ENCODE peak calls at places on chromosomes 16 and 17, in five cellular contexts. One of them, this sample, is unnamed. For H3K4me1, the result is how much of the 10 kb centered on the place peaks cover.

GRCh38 chr17:60361889-60362288 is 30.0 kb downstream of the USP32 start:
- DNase-seq in psoas muscle: no peak
- DNase-seq in cardiac muscle cell: no peak
- DNase-seq in SJSA1: no peak
- DNase-seq in right atrium auricular region: no peak
- DNase-seq in this sample: no peak

GRCh38 chr17:60079401-60079861 is 710 bp upstream of the HEATR6 start:
- DNase-seq in psoas muscle: no peak
- DNase-seq in cardiac muscle cell: peak
- DNase-seq in SJSA1: no peak
- DNase-seq in right atrium auricular region: no peak
- DNase-seq in this sample: no peak

GRCh38 chr16:50428742-50429141 is 60.0 kb upstream of the BRD7 start:
- DNase-seq in psoas muscle: no peak
- DNase-seq in cardiac muscle cell: no peak
- DNase-seq in SJSA1: no peak
- DNase-seq in right atrium auricular region: no peak
- DNase-seq in this sample: peak

GRCh38 chr17:22145605-22146178 is 453.4 kb downstream of the KCNJ18 start:
- DNase-seq in psoas muscle: peak
- DNase-seq in cardiac muscle cell: no peak
- DNase-seq in SJSA1: no peak
- DNase-seq in right atrium auricular region: no peak
- DNase-seq in this sample: no peak

GRCh38 chr17:58317421-58318064 is 11.1 kb downstream of the TSPOAP1 start:
- DNase-seq in psoas muscle: no peak
- DNase-seq in cardiac muscle cell: peak
- DNase-seq in SJSA1: peak
- DNase-seq in right atrium auricular region: no peak
- DNase-seq in this sample: no peak

GRCh38 chr16:17591655-17592405 is 121.1 kb upstream of the XYLT1 start:
- DNase-seq in psoas muscle: no peak
- DNase-seq in cardiac muscle cell: no peak
- DNase-seq in SJSA1: no peak
- DNase-seq in right atrium auricular region: no peak
- DNase-seq in this sample: no peak

GRCh38 chr17:40617678-40618240 is 29.9 kb downstream of the SMARCE1 start:
- DNase-seq in psoas muscle: peak
- DNase-seq in cardiac muscle cell: no peak
- DNase-seq in SJSA1: no peak
- DNase-seq in right atrium auricular region: no peak
- DNase-seq in this sample: no peak

GRCh38 chr16:75202069-75202590 is 4.8 kb downstream of the CTRB2 start:
- DNase-seq in psoas muscle: no peak
- DNase-seq in cardiac muscle cell: no peak
- DNase-seq in SJSA1: no peak
- DNase-seq in right atrium auricular region: no peak
- DNase-seq in this sample: no peak

GRCh38 chr17:3750926-3751325 is 27.2 kb downstream of the HASPIN start:
- DNase-seq in psoas muscle: no peak
- DNase-seq in cardiac muscle cell: no peak
- DNase-seq in SJSA1: no peak
- DNase-seq in right atrium auricular region: no peak
- DNase-seq in this sample: no peak

GRCh38 chr17:3747805-3748204 is 24.1 kb downstream of the HASPIN start:
- DNase-seq in psoas muscle: no peak
- DNase-seq in cardiac muscle cell: no peak
- DNase-seq in SJSA1: no peak
- DNase-seq in right atrium auricular region: no peak
- DNase-seq in this sample: no peak

GRCh38 chr17:3748576-3748975 is 24.9 kb downstream of the HASPIN start:
- DNase-seq in psoas muscle: no peak
- DNase-seq in cardiac muscle cell: no peak
- DNase-seq in SJSA1: no peak
- DNase-seq in right atrium auricular region: no peak
- DNase-seq in this sample: no peak

GRCh38 chr17:3751836-3752235 is 28.1 kb downstream of the HASPIN start:
- DNase-seq in psoas muscle: no peak
- DNase-seq in cardiac muscle cell: no peak
- DNase-seq in SJSA1: no peak
- DNase-seq in right atrium auricular region: no peak
- DNase-seq in this sample: no peak

DNA sequence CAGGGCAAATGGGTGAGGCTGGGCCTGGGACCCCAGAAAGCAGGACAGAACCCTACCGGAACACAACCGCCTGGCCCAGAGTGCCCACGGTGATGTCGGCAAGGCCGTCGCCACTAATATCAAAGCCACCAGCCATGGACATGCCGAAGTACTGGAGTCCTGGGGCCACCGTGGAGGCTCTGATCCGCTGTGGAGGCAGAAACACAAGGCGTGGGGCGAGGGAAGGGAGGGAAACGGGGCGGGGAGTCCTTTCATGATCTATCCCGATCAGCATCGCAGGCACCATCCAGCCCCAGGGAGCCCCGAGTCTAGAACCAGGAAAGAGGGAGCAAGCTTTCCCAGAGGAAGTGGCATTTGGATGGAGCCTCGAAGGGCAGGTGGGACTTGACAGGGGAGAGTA is 26.6 kb downstream of the HASPIN start:
- DNase-seq in psoas muscle: no peak
- DNase-seq in cardiac muscle cell: no peak
- DNase-seq in SJSA1: no peak
- DNase-seq in right atrium auricular region: no peak
- DNase-seq in this sample: no peak
- H3K4me1 ChIP-seq in psoas muscle: under half
- H3K4me1 ChIP-seq in cardiac muscle cell: under half
- H3K4me1 ChIP-seq in SJSA1: under half
- H3K4me1 ChIP-seq in right atrium auricular region: under half
- H3K4me1 ChIP-seq in this sample: under half

DNA sequence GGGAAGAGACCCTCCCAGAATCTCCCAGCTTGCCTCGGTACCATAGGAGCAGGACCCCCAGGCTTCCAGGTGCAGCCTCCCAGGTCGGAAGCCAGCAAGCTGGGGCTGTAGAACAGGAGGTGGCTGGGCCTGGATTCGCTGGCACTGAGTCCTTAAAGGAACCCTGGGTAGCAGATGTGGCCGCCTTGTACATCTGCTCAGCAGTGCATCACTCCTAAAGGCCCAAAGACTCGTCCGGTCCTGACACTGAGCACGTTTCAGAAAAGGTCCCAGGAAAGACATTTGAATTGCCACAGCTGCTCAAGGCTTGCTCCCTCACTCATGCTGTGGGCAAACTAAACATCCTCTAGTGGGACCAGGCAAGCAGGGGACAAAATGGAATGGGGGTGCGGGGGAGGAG is 172.8 kb downstream of the RAB11FIP4 start:
- DNase-seq in psoas muscle: no peak
- DNase-seq in cardiac muscle cell: no peak
- DNase-seq in SJSA1: no peak
- DNase-seq in right atrium auricular region: no peak
- DNase-seq in this sample: no peak
- H3K4me3 ChIP-seq in psoas muscle: no peak
- H3K4me3 ChIP-seq in cardiac muscle cell: no peak
- H3K4me3 ChIP-seq in SJSA1: no peak
- H3K4me3 ChIP-seq in right atrium auricular region: no peak
- H3K4me3 ChIP-seq in this sample: no peak

DNA sequence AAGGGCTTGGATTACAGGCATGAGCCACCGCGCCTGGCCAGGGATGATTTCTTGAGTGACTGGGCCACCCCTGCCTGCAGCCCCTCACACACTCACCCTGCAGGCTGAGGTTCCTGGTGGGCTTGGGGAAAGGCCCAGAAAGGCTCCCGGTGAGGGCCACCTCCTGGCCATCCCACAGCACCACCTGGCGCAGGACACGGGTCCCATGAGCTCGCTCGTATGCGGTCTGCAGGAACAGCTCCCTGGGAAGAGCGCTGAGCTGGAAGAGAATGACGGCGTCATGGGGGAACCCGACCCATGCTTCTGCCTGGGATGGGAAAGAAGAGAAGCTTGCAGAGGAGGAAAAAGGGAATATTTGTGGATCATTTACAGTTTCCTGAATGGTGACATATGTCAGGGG is 59.3 kb downstream of the RMI2 start:
- DNase-seq in psoas muscle: no peak
- DNase-seq in cardiac muscle cell: no peak
- DNase-seq in SJSA1: no peak
- DNase-seq in right atrium auricular region: no peak
- DNase-seq in this sample: no peak
- H3K4me1 ChIP-seq in psoas muscle: under half
- H3K4me1 ChIP-seq in cardiac muscle cell: under half
- H3K4me1 ChIP-seq in SJSA1: under half
- H3K4me1 ChIP-seq in right atrium auricular region: under half
- H3K4me1 ChIP-seq in this sample: under half

GRCh38 chr16:6667393-6667792 is 665.3 kb upstream of the RBFOX1 start:
- DNase-seq in psoas muscle: no peak
- DNase-seq in cardiac muscle cell: no peak
- DNase-seq in SJSA1: no peak
- DNase-seq in right atrium auricular region: no peak
- DNase-seq in this sample: no peak

GRCh38 chr16:6663668-6664067 is 669.0 kb upstream of the RBFOX1 start:
- DNase-seq in psoas muscle: no peak
- DNase-seq in cardiac muscle cell: no peak
- DNase-seq in SJSA1: no peak
- DNase-seq in right atrium auricular region: no peak
- DNase-seq in this sample: no peak

DNA sequence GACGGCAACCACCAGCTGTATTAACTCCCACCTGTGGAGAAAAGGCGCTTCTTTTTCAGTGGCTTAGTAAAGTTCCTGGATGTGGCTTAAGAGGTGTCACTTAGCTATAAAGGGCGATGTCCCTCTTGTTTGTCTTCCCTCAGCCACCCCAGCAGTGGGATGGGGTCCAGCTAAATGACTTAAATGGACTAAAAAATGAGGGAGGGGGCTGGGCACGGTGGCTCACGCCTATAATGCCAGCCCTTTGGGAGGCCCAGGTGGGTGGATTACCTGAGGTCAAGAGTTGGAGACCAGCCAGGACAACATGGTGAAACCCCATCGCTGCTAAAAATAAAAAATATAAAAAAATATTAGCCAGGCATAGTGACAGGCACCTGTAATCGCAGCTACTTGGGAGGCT is 667.5 kb upstream of the RBFOX1 start:
- DNase-seq in psoas muscle: no peak
- DNase-seq in cardiac muscle cell: no peak
- DNase-seq in SJSA1: no peak
- DNase-seq in right atrium auricular region: no peak
- DNase-seq in this sample: no peak
- H3K4me3 ChIP-seq in psoas muscle: no peak
- H3K4me3 ChIP-seq in cardiac muscle cell: no peak
- H3K4me3 ChIP-seq in SJSA1: no peak
- H3K4me3 ChIP-seq in right atrium auricular region: no peak
- H3K4me3 ChIP-seq in this sample: no peak

This sample was measured in lung.